ENCODE peak calls at places on chromosomes 1 and 21, in seven cellular contexts. X is heart right ventricle; A is endodermal cell; R is CD8-positive, alpha-beta T cell; K is HFFc6; M is mucosa of descending colon; F is esophagus squamous epithelium. T is an unnamed sample.

GRCh38 chr1:168100315-168101002 is 36.3 kb downstream of the GPR161 start:
- DNase-seq in X (no peak), A (no peak), K (no peak), R (no peak), M (no peak), F (no peak), T (no peak)

GRCh38 chr1:42240964-42241755 is 76.6 kb upstream of the GUCA2A start:
- DNase-seq in M (no peak), K (no peak), A (no peak), R (no peak), X (no peak), F (no peak), T (no peak)

GRCh38 chr1:217274416-217274815 is 356.5 kb downstream of the GPATCH2 start:
- DNase-seq in X (no peak), R (no peak), K (no peak), A (no peak), F (no peak), M (no peak), T (no peak)

GRCh38 chr21:45095505-45095904 is 21.1 kb downstream of the ADARB1 start:
- DNase-seq in F (no peak), M (no peak), X (no peak), A (no peak), K (no peak), R (no peak), T (no peak)

GRCh38 chr1:7686301-7686850 is 84.7 kb upstream of the VAMP3 start:
- DNase-seq in R (no peak), K (no peak), F (no peak), A (no peak), X (no peak), M (no peak), T (no peak)

GRCh38 chr21:46160563-46161179 is 5.3 kb upstream of the FTCD start:
- DNase-seq in X (no peak), F (no peak), M (peak), K (no peak), A (no peak), R (no peak), T (no peak)

GRCh38 chr1:202725541-202725940 is 15.3 kb upstream of the SYT2 start:
- DNase-seq in M (no peak), X (no peak), F (no peak), R (no peak), K (no peak), A (no peak), T (no peak)

GRCh38 chr1:116514708-116515525 is 55.9 kb downstream of the CD58 start:
- DNase-seq in K (no peak), A (no peak), X (no peak), M (no peak), R (peak), F (no peak), T (no peak)

GRCh38 chr1:24345334-24345733 is 26.2 kb downstream of the GRHL3 start:
- DNase-seq in M (no peak), A (no peak), R (no peak), F (no peak), K (no peak), X (no peak), T (no peak)

GRCh38 chr1:50967416-50968020 is 2.5 kb upstream of the CDKN2C start:
- DNase-seq in F (no peak), M (no peak), R (no peak), K (peak), X (no peak), A (no peak), T (no peak)

GRCh38 chr1:209937996-209938959 is at the start of gene SYT14:
- DNase-seq in X (no peak), A (peak), K (peak), R (no peak), F (no peak), M (no peak), T (peak)

GRCh38 chr1:51564124-51564523 is 45.1 kb upstream of the EPS15 start:
- DNase-seq in R (no peak), M (no peak), A (no peak), X (no peak), K (no peak), F (no peak), T (no peak)

GRCh38 chr1:154157520-154158306 is 2.8 kb upstream of the NUP210L start:
- DNase-seq in X (peak), K (no peak), M (no peak), A (no peak), R (peak), F (no peak), T (no peak)

GRCh38 chr1:19654386-19654785 is 10.3 kb downstream of the NBL1 start:
- DNase-seq in X (no peak), R (no peak), M (no peak), K (peak), F (no peak), A (no peak), T (no peak)

GRCh38 chr1:85584264-85584781 is 3.8 kb downstream of the CCN1 start:
- DNase-seq in R (no peak), K (peak), A (peak), F (no peak), X (no peak), M (no peak), T (no peak)

GRCh38 chr1:202112864-202113689 is 9.6 kb upstream of the GPR37L1 start:
- DNase-seq in F (no peak), M (peak), K (peak), A (peak), R (no peak), X (peak), T (no peak)

GRCh38 chr1:12549106-12549459 is 68.9 kb downstream of the DHRS3 start:
- DNase-seq in R (no peak), A (no peak), M (no peak), F (no peak), X (no peak), K (no peak), T (peak)

GRCh38 chr1:68442822-68443556 is 6.8 kb downstream of the RPE65 start:
- DNase-seq in R (no peak), K (peak), A (peak), X (peak), M (no peak), F (no peak), T (peak)

GRCh38 chr1:68438310-68438709 is 11.4 kb downstream of the RPE65 start:
- DNase-seq in F (no peak), R (no peak), X (no peak), K (no peak), A (no peak), M (no peak), T (no peak)

DNA sequence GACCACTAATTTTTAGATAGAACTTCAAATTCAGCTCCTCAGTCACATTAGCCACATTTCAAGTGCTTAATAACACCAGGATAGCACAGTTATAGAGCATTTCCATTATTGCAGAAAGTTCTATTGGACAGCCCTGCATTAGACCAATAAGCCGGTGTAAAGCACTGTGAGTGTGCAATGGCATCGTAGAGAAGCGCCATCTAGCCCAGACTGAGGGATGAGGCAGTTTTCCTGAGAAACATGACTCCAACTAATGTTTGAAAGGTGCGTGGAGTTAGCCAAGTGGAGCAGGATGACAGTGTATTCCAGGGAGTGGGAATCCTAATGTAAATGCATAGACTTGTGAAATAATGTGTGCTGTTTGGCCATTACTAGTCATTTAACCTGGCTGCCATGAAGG is 7.7 kb downstream of the RPE65 start:
- DNase-seq in M (no peak), X (no peak), F (no peak), R (no peak), A (no peak), K (no peak), T (no peak)
- TF ChIP-seq CTCF in M (no peak), X (no peak), F (no peak), R (no peak), A (no peak), K (no peak), T (no peak)

DNA sequence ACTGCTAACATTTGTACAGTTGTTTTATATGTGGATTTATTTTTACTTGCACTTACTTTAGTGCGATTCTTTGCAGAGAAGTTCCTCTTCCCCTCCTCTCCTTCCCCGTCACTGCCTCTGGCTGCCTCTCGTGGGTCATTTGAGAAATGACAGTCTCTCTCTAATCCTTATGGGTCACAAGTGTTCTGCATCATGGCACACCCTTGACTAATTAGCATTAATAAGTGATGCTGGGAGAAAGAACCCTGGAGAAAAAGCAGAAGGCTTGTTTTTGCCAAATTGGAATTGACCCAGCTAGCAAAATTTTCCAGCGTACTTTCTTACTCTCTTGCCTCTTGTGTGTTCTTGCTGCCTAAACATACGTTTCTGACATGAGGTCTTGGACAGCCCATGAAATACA is 301.2 kb downstream of the DUSP10 start:
- DNase-seq in M (no peak), F (no peak), A (no peak), R (no peak), K (peak), X (peak), T (no peak)
- TF ChIP-seq CTCF in M (no peak), F (no peak), A (peak), R (no peak), K (peak), X (peak), T (no peak)

GRCh38 chr1:17485280-17485679 is 45.8 kb upstream of the RCC2 start:
- DNase-seq in M (no peak), R (no peak), K (no peak), A (peak), X (no peak), F (no peak), T (peak)
- TF ChIP-seq CTCF in M (no peak), R (no peak), K (peak), A (peak), X (peak), F (peak), T (peak)

GRCh38 chr1:119808491-119808890 is 2.8 kb downstream of the REG4 start:
- DNase-seq in K (peak), M (no peak), R (no peak), F (no peak), A (no peak), X (no peak), T (no peak)

GRCh38 chr1:119806489-119806888 is 4.8 kb downstream of the REG4 start:
- DNase-seq in A (no peak), F (no peak), R (no peak), X (no peak), K (no peak), M (no peak), T (no peak)

GRCh38 chr1:119811428-119811827 is at the start of gene REG4:
- DNase-seq in X (no peak), A (no peak), M (no peak), R (no peak), F (no peak), K (no peak), T (no peak)

GRCh38 chr1:119811985-119812557 is 811 bp upstream of the REG4 start:
- DNase-seq in X (no peak), K (no peak), A (no peak), R (no peak), F (no peak), M (no peak), T (no peak)

DNA sequence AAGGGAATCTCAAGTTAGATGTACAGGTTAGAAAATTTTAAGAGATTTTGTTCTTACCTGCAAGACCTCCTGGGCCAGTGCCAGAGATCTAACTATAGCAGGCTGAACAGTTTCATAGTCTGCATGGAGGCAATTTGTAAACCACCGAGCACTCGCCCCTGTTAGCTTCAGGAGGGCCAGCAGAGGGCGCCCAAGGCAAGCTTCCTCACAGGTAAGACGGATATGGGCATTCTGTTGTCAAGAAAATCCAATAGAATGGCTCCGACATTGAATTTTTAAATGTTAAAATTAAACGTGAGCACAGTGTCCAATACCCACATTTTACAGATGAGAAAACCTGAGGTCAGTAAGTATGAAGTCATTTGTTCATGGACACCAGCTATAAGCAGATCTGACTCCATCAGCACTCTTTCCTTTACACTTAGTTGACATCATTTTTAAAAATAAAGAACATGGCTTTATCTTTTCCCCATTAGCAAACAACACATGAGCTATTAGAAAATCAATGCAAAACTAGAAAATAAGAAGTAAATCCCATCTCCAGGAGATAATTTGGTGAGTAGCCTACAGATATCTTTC is 2.2 kb downstream of the REG4 start:
- DNase-seq in M (peak), X (peak), A (peak), K (peak), F (peak), R (peak), T (peak)
- TF ChIP-seq CTCF in M (peak), X (peak), A (peak), K (peak), F (peak), R (peak), T (peak)

GRCh38 chr1:67788251-67788796 is 44.9 kb downstream of the GNG12 start:
- DNase-seq in R (no peak), A (no peak), K (no peak), M (no peak), F (no peak), X (no peak), T (no peak)

GRCh38 chr1:67788907-67789306 is 44.4 kb downstream of the GNG12 start:
- DNase-seq in R (no peak), K (no peak), A (no peak), M (no peak), X (no peak), F (no peak), T (no peak)

GRCh38 chr1:67789551-67789950 is 43.7 kb downstream of the GNG12 start:
- DNase-seq in X (no peak), F (no peak), M (no peak), K (no peak), R (no peak), A (no peak), T (no peak)

GRCh38 chr1:67785847-67786753 is 47.2 kb downstream of the GNG12 start:
- DNase-seq in F (no peak), M (no peak), X (no peak), K (no peak), R (no peak), A (no peak), T (no peak)

GRCh38 chr1:67787746-67788145 is 45.5 kb downstream of the GNG12 start:
- DNase-seq in K (no peak), M (no peak), F (no peak), R (no peak), A (no peak), X (no peak), T (no peak)
- TF ChIP-seq CTCF in K (no peak), M (no peak), F (no peak), R (no peak), A (no peak), X (no peak), T (no peak)

GRCh38 chr1:70220517-70221240 is 501 bp upstream of the SRSF11 start:
- DNase-seq in F (no peak), M (no peak), A (no peak), K (no peak), R (no peak), X (no peak), T (no peak)

GRCh38 chr1:70220015-70220414 is 1.2 kb upstream of the SRSF11 start:
- DNase-seq in R (no peak), A (no peak), X (no peak), K (no peak), F (no peak), M (no peak), T (no peak)

GRCh38 chr1:70222716-70223235 is 1.6 kb downstream of the SRSF11 start:
- DNase-seq in R (no peak), A (no peak), F (no peak), K (no peak), X (no peak), M (no peak), T (no peak)

GRCh38 chr1:70224954-70225353 is 3.8 kb downstream of the SRSF11 start:
- DNase-seq in F (no peak), A (no peak), K (no peak), R (no peak), M (no peak), X (no peak), T (no peak)

GRCh38 chr1:70221241-70222077 is at the start of gene SRSF11:
- DNase-seq in R (peak), A (peak), F (peak), X (peak), M (peak), K (peak), T (peak)
- TF ChIP-seq CTCF in R (no peak), A (peak), F (peak), X (peak), M (no peak), K (peak), T (no peak)

DNA sequence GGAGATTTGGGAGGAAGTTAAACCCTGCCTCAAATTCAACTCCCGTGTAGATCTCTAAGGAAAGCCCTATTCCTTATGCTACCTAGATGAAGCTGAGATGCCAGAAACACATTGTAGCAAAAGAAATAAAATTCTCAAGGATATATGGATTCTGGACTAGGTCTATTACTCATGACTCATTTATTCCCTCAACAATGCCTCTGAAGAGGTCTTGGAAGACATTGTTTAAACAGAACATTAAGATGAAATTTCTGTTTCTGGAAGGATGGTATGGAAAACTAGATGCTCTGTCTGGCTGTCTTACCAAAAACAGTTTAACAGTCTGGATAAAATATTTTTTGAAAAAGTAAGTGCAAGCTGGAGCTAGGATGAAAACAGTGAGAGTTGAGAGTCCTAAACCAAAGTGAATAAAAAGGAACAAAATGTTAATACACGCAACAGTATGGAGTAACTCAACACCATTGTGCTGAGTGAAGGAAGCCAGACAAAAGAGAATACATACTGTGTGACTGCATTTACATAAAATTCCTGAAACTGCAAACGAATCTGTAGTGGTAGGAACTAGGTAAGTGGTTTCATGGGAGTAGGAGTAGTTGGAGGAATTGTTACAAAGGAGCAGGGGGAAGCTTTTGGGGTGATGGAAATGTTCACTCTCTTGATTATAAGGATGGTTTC is 59.3 kb upstream of the GNG12 start:
- DNase-seq in K (no peak), M (no peak), F (no peak), A (no peak), X (no peak), R (no peak), T (no peak)
- TF ChIP-seq CTCF in K (no peak), M (no peak), F (no peak), A (no peak), X (no peak), R (no peak), T (no peak)

GRCh38 chr1:15423355-15424077 is 13.8 kb downstream of the EFHD2 start:
- DNase-seq in A (no peak), M (peak), X (no peak), R (no peak), F (no peak), K (no peak), T (no peak)

GRCh38 chr1:15424146-15424667 is 14.0 kb upstream of the CTRC start:
- DNase-seq in X (no peak), F (no peak), K (no peak), M (peak), A (no peak), R (no peak), T (no peak)

GRCh38 chr1:15418811-15419515 is 9.3 kb downstream of the EFHD2 start:
- DNase-seq in F (no peak), M (peak), A (no peak), X (no peak), K (no peak), R (no peak), T (no peak)

GRCh38 chr1:15422871-15423270 is 13.2 kb downstream of the EFHD2 start:
- DNase-seq in X (no peak), A (no peak), K (no peak), R (no peak), M (peak), F (no peak), T (no peak)

GRCh38 chr1:15420853-15421465 is 11.3 kb downstream of the EFHD2 start:
- DNase-seq in M (peak), X (no peak), R (no peak), K (no peak), A (no peak), F (no peak), T (no peak)
- TF ChIP-seq CTCF in M (no peak), X (no peak), R (no peak), K (peak), A (no peak), F (no peak), T (no peak)

GRCh38 chr1:79129914-79130313 is 123.4 kb upstream of the ADGRL4 start:
- DNase-seq in F (no peak), X (no peak), A (no peak), R (no peak), K (no peak), M (no peak), T (no peak)

GRCh38 chr1:79131626-79132025 is 125.1 kb upstream of the ADGRL4 start:
- DNase-seq in F (no peak), M (no peak), A (no peak), K (no peak), X (no peak), R (no peak), T (no peak)

GRCh38 chr1:79128726-79129125 is 122.2 kb upstream of the ADGRL4 start:
- DNase-seq in R (no peak), A (no peak), X (no peak), F (no peak), K (peak), M (no peak), T (no peak)

GRCh38 chr1:79133703-79134258 is 127.3 kb upstream of the ADGRL4 start:
- DNase-seq in F (no peak), M (no peak), X (no peak), A (no peak), K (no peak), R (no peak), T (no peak)
- TF ChIP-seq CTCF in F (no peak), M (no peak), X (no peak), A (no peak), K (no peak), R (no peak), T (no peak)